ENCODE peak calls at places on chromosomes 2 and 18, in eight cellular contexts. B is thoracic aorta; E is posterior vena cava; W is stimulated activated naive CD4-positive, alpha-beta T cell treated with Interleukin-2 at 50 U/mL for 16 hours; M is BJ; O is activated CD8-positive, alpha-beta memory T cell treated with anti-CD3 and anti-CD28 coated beads for 4 hours; V is iris pigment epithelial cell; P is lower leg skin. C is an unnamed sample.

GRCh38 chr2:11532434-11533055 is 1.3 kb upstream of the GREB1 start:
- DNase-seq in B (no peak), E (no peak), W (no peak), M (no peak), O (no peak), V (peak; percentile 75), P (no peak), C (peak; percentile 54)

GRCh38 chr2:169077674-169078240 is 8.4 kb downstream of the DHRS9 start:
- DNase-seq in B (no peak), E (no peak), W (no peak), M (no peak), O (no peak), V (no peak), P (no peak), C (no peak)

GRCh38 chr2:73284296-73285161 is at the start of gene FBXO41:
- DNase-seq in B (no peak), E (no peak), W (peak; percentile 67), M (no peak), O (peak; percentile 75), V (peak; percentile 24), P (peak; percentile 86), C (peak; percentile 62)

GRCh38 chr2:36701391-36701795 is 4.9 kb downstream of the VIT start:
- DNase-seq in B (no peak), E (no peak), W (no peak), M (no peak), O (no peak), V (peak; percentile 46), P (no peak), C (peak; percentile 31)

GRCh38 chr2:38074047-38074774 is 1.7 kb downstream of the CYP1B1 start:
- DNase-seq in B (no peak), E (peak; percentile 83), W (no peak), M (no peak), O (no peak), V (peak; percentile 63), P (peak; percentile 85), C (no peak)

GRCh38 chr2:17520761-17521160 is 2.5 kb upstream of the RAD51AP2 start:
- DNase-seq in B (no peak), E (no peak), W (no peak), M (no peak), O (no peak), V (no peak), P (no peak), C (no peak)

GRCh38 chr2:10269711-10270610 is 32.7 kb upstream of the HPCAL1 start:
- DNase-seq in B (no peak), E (peak; percentile 64), W (no peak), M (no peak), O (no peak), V (no peak), P (peak; percentile 70), C (no peak)

GRCh38 chr18:50011813-50012445 is 183.0 kb downstream of the MYO5B start:
- DNase-seq in B (no peak), E (no peak), W (no peak), M (peak; percentile 67), O (no peak), V (peak; percentile 98), P (no peak), C (peak; percentile 84)

GRCh38 chr2:71620851-71621251 is 167.5 kb downstream of the DYSF start:
- DNase-seq in B (no peak), E (no peak), W (no peak), M (no peak), O (no peak), V (no peak), P (peak; percentile 79), C (no peak)

GRCh38 chr2:237743561-237744269 is 54.9 kb upstream of the RBM44 start:
- DNase-seq in B (no peak), E (peak; percentile 77), W (no peak), M (no peak), O (no peak), V (peak; percentile 53), P (no peak), C (no peak)

GRCh38 chr2:230447455-230448451 is 31.8 kb downstream of the SP100 start:
- DNase-seq in B (no peak), E (no peak), W (peak; percentile 34), M (no peak), O (no peak), V (no peak), P (no peak), C (no peak)

GRCh38 chr2:241821460-241822263 is 12.7 kb downstream of the NEU4 start:
- DNase-seq in B (no peak), E (peak; percentile 68), W (no peak), M (no peak), O (no peak), V (no peak), P (peak; percentile 80), C (no peak)

GRCh38 chr2:205352120-205352519 is 330.2 kb upstream of the NRP2 start:
- DNase-seq in B (no peak), E (no peak), W (no peak), M (no peak), O (no peak), V (no peak), P (no peak), C (no peak)

GRCh38 chr18:2983296-2983695 is 29.6 kb downstream of the LPIN2 start:
- DNase-seq in B (no peak), E (no peak), W (no peak), M (no peak), O (no peak), V (no peak), P (no peak), C (no peak)

GRCh38 chr2:619964-620363 is 57.2 kb downstream of the TMEM18 start:
- DNase-seq in B (no peak), E (no peak), W (no peak), M (no peak), O (no peak), V (no peak), P (peak; percentile 72), C (no peak)

GRCh38 chr2:46876741-46877384 is 38.7 kb downstream of the MCFD2 start:
- DNase-seq in B (no peak), E (no peak), W (no peak), M (peak; percentile 59), O (no peak), V (peak; percentile 78), P (peak; percentile 81), C (peak; percentile 74)

GRCh38 chr2:203330434-203330833 is 2.2 kb downstream of the ABI2 start:
- DNase-seq in B (no peak), E (no peak), W (no peak), M (no peak), O (no peak), V (peak; percentile 85), P (no peak), C (peak; percentile 28)

GRCh38 chr2:172460780-172461201 is 33.4 kb downstream of the ITGA6 start:
- DNase-seq in B (no peak), E (no peak), W (no peak), M (no peak), O (no peak), V (peak; percentile 72), P (no peak), C (no peak)

GRCh38 chr2:38284971-38285370 is 92.1 kb downstream of the ATL2 start:
- DNase-seq in B (no peak), E (no peak), W (no peak), M (no peak), O (no peak), V (no peak), P (no peak), C (no peak)

GRCh38 chr18:46591821-46592391 is 65.1 kb downstream of the LOXHD1 start:
- DNase-seq in B (no peak), E (no peak), W (no peak), M (no peak), O (no peak), V (no peak), P (peak; percentile 69), C (no peak)

GRCh38 chr2:196399736-196400691 is 228.6 kb upstream of the STK17B start:
- DNase-seq in B (no peak), E (no peak), W (no peak), M (peak; percentile 63), O (no peak), V (peak; percentile 96), P (no peak), C (peak; percentile 76)

GRCh38 chr2:133972786-133973185 is 281.1 kb upstream of the MGAT5 start:
- DNase-seq in B (no peak), E (peak; percentile 83), W (no peak), M (peak; percentile 29), O (no peak), V (no peak), P (no peak), C (peak; percentile 54)

GRCh38 chr2:19614066-19614465 is 255.6 kb upstream of the OSR1 start:
- DNase-seq in B (no peak), E (no peak), W (no peak), M (peak; percentile 62), O (no peak), V (no peak), P (no peak), C (no peak)

GRCh38 chr2:215536476-215536875 is 100.6 kb upstream of the FN1 start:
- DNase-seq in B (no peak), E (no peak), W (no peak), M (no peak), O (no peak), V (no peak), P (no peak), C (no peak)

GRCh38 chr2:72548081-72548764 is 277.6 kb downstream of the EXOC6B start:
- DNase-seq in B (no peak), E (no peak), W (no peak), M (no peak), O (no peak), V (no peak), P (no peak), C (no peak)

GRCh38 chr2:105977807-105978206 is 216.3 kb downstream of the UXS1 start:
- DNase-seq in B (no peak), E (no peak), W (no peak), M (no peak), O (no peak), V (no peak), P (no peak), C (no peak)

GRCh38 chr2:65172994-65173790 is 43.3 kb upstream of the RAB1A start:
- DNase-seq in B (no peak), E (no peak), W (no peak), M (no peak), O (no peak), V (no peak), P (no peak), C (no peak)

GRCh38 chr2:228747478-228747877 is 523.6 kb downstream of the PID1 start:
- DNase-seq in B (no peak), E (no peak), W (no peak), M (no peak), O (no peak), V (no peak), P (no peak), C (no peak)

GRCh38 chr2:43169987-43170732 is 56.2 kb downstream of the ZFP36L2 start:
- DNase-seq in B (no peak), E (no peak), W (peak; percentile 53), M (no peak), O (no peak), V (no peak), P (no peak), C (no peak)

GRCh38 chr2:156156580-156156979 is 175.9 kb downstream of the NR4A2 start:
- DNase-seq in B (no peak), E (no peak), W (no peak), M (no peak), O (no peak), V (no peak), P (no peak), C (no peak)

GRCh38 chr18:6759579-6759978 is 30.1 kb downstream of the ARHGAP28 start:
- DNase-seq in B (no peak), E (no peak), W (no peak), M (no peak), O (no peak), V (no peak), P (no peak), C (no peak)

GRCh38 chr18:47108373-47108772 is 41.9 kb downstream of the HDHD2 start:
- DNase-seq in B (no peak), E (no peak), W (no peak), M (no peak), O (no peak), V (no peak), P (no peak), C (no peak)

GRCh38 chr2:239400000-239400831 is 604 bp downstream of the HDAC4 start:
- DNase-seq in B (no peak), E (peak; percentile 75), W (no peak), M (no peak), O (no peak), V (peak; percentile 33), P (peak; percentile 80), C (no peak)

GRCh38 chr2:60530660-60531276 is 22.7 kb downstream of the BCL11A start:
- DNase-seq in B (no peak), E (no peak), W (no peak), M (no peak), O (no peak), V (no peak), P (no peak), C (peak; percentile 75)